ENCODE peak calls at places on chromosomes 16 and 17, in five cellular contexts. E is K562, Q is HepG2, X is GM12878, O is SK-N-SH. Y is an unnamed sample.

GRCh38 chr16:58258326-58258725 is 36.5 kb downstream of the PRSS54 start:
- DNase-seq in E (no peak), Q (no peak), X (no peak), O (no peak), Y (no peak)

GRCh38 chr16:22071352-22071923 is 20.9 kb upstream of the VWA3A start:
- DNase-seq in E (no peak), Q (no peak), X (no peak), O (no peak), Y (no peak)

GRCh38 chr16:19583665-19584300 is 28.3 kb downstream of the VPS35L start:
- DNase-seq in E (peak), Q (peak), X (no peak), O (peak), Y (peak)

GRCh38 chr16:26717826-26718225 is 348.9 kb upstream of the C16orf82 start:
- DNase-seq in E (no peak), Q (no peak), X (no peak), O (no peak), Y (no peak)

GRCh38 chr17:37813753-37814152 is 68.9 kb upstream of the HNF1B start:
- DNase-seq in E (no peak), Q (no peak), X (no peak), O (no peak), Y (no peak)

GRCh38 chr17:33968350-33969044 is 286.6 kb upstream of the CCL2 start:
- DNase-seq in E (peak), Q (no peak), X (peak), O (no peak), Y (no peak)

GRCh38 chr16:56669840-56670639 is 426 bp downstream of the MT1H start:
- DNase-seq in E (no peak), Q (no peak), X (no peak), O (no peak), Y (no peak)

GRCh38 chr16:2500937-2501750 is 12.6 kb upstream of the ATP6V0C start:
- DNase-seq in E (peak), Q (peak), X (peak), O (peak), Y (no peak)

GRCh38 chr17:17928422-17929386 is 43.5 kb downstream of the TOM1L2 start:
- DNase-seq in E (no peak), Q (no peak), X (no peak), O (no peak), Y (no peak)

GRCh38 chr17:18070861-18071340 is 16.8 kb upstream of the DRG2 start:
- DNase-seq in E (peak), Q (no peak), X (no peak), O (no peak), Y (no peak)

GRCh38 chr16:89581861-89582563 is 6.5 kb downstream of the CPNE7 start:
- DNase-seq in E (no peak), Q (peak), X (no peak), O (no peak), Y (no peak)

GRCh38 chr16:89921131-89921698 is 1.9 kb upstream of the TUBB3 start:
- DNase-seq in E (no peak), Q (peak), X (no peak), O (no peak), Y (no peak)

GRCh38 chr16:2471016-2471652 is at the start of gene NTN3:
- DNase-seq in E (peak), Q (no peak), X (no peak), O (peak), Y (no peak)

GRCh38 chr17:59093702-59094231 is 12.9 kb downstream of the TRIM37 start:
- DNase-seq in E (no peak), Q (peak), X (no peak), O (no peak), Y (no peak)

GRCh38 chr17:79597040-79597439 is 13.8 kb downstream of the RBFOX3 start:
- DNase-seq in E (no peak), Q (no peak), X (no peak), O (no peak), Y (no peak)

GRCh38 chr17:73519011-73519410 is 125.2 kb downstream of the SDK2 start:
- DNase-seq in E (no peak), Q (no peak), X (no peak), O (no peak), Y (no peak)

GRCh38 chr17:57662644-57663308 is 82.3 kb downstream of the CCDC182 start:
- DNase-seq in E (peak), Q (peak), X (no peak), O (peak), Y (peak)

GRCh38 chr17:35972535-35972934 is 8.8 kb downstream of the CCL16 start:
- DNase-seq in E (no peak), Q (peak), X (no peak), O (no peak), Y (no peak)

GRCh38 chr17:8285270-8286181 is 2.9 kb upstream of the RANGRF start:
- DNase-seq in E (no peak), Q (no peak), X (no peak), O (no peak), Y (no peak)

GRCh38 chr17:35002876-35003551 is 22.7 kb downstream of the LIG3 start:
- DNase-seq in E (no peak), Q (no peak), X (no peak), O (no peak), Y (no peak)

GRCh38 chr16:64276646-64277045 is 845.2 kb downstream of the CDH11 start:
- DNase-seq in E (no peak), Q (no peak), X (no peak), O (no peak), Y (no peak)

GRCh38 chr17:6752068-6752909 is 3.6 kb upstream of the XAF1 start:
- DNase-seq in E (no peak), Q (peak), X (no peak), O (no peak), Y (no peak)

GRCh38 chr17:76558210-76559095 is 18.6 kb downstream of the PRCD start:
- DNase-seq in E (no peak), Q (no peak), X (no peak), O (peak), Y (no peak)

GRCh38 chr16:89693931-89694783 is 7.3 kb downstream of the SPATA2L start:
- DNase-seq in E (no peak), Q (peak), X (no peak), O (peak), Y (no peak)

GRCh38 chr16:74290356-74290755 is 6.3 kb upstream of the PSMD7 start:
- DNase-seq in E (no peak), Q (no peak), X (no peak), O (no peak), Y (no peak)

GRCh38 chr17:7858487-7858832 is 657 bp downstream of the CYB5D1 start:
- DNase-seq in E (peak), Q (peak), X (no peak), O (no peak), Y (no peak)

GRCh38 chr16:8935989-8936388 is 27.7 kb downstream of the USP7 start:
- DNase-seq in E (no peak), Q (peak), X (no peak), O (peak), Y (no peak)

GRCh38 chr16:89257281-89257731 is 39.8 kb downstream of the ZNF778 start:
- DNase-seq in E (no peak), Q (no peak), X (no peak), O (peak), Y (no peak)

GRCh38 chr16:48492131-48492530 is 106.9 kb upstream of the SIAH1 start:
- DNase-seq in E (no peak), Q (no peak), X (no peak), O (no peak), Y (no peak)

GRCh38 chr16:25126820-25127232 is 15.3 kb downstream of the LCMT1 start:
- DNase-seq in E (peak), Q (peak), X (no peak), O (no peak), Y (no peak)

GRCh38 chr16:66382171-66382965 is 15.9 kb downstream of the CDH5 start:
- DNase-seq in E (no peak), Q (no peak), X (no peak), O (no peak), Y (no peak)

GRCh38 chr17:44920565-44920940 is 5.3 kb upstream of the GFAP start:
- DNase-seq in E (no peak), Q (no peak), X (no peak), O (no peak), Y (no peak)

GRCh38 chr16:13307255-13307654 is 405.9 kb downstream of the SHISA9 start:
- DNase-seq in E (no peak), Q (no peak), X (no peak), O (no peak), Y (no peak)

GRCh38 chr16:2860826-2861567 is 3.0 kb upstream of the PRSS22 start:
- DNase-seq in E (peak), Q (no peak), X (no peak), O (no peak), Y (no peak)

GRCh38 chr17:40809721-40810421 is 10.1 kb upstream of the KRT28 start:
- DNase-seq in E (no peak), Q (no peak), X (no peak), O (no peak), Y (no peak)

GRCh38 chr16:1453316-1453715 is 9.0 kb upstream of the CCDC154 start:
- DNase-seq in E (no peak), Q (no peak), X (no peak), O (no peak), Y (no peak)

GRCh38 chr17:78891406-78892061 is 11.5 kb downstream of the CEP295NL start:
- DNase-seq in E (no peak), Q (no peak), X (no peak), O (no peak), Y (no peak)

GRCh38 chr16:27529962-27530361 is 19.8 kb downstream of the GTF3C1 start:
- DNase-seq in E (no peak), Q (no peak), X (no peak), O (no peak), Y (no peak)

GRCh38 chr16:81582655-81583441 is 138.2 kb downstream of the CMIP start:
- DNase-seq in E (no peak), Q (peak), X (no peak), O (no peak), Y (no peak)

GRCh38 chr16:85610446-85611204 is 2.5 kb upstream of the GSE1 start:
- DNase-seq in E (peak), Q (peak), X (no peak), O (peak), Y (peak)

GRCh38 chr16:85610059-85610445 is 3.1 kb upstream of the GSE1 start:
- DNase-seq in E (no peak), Q (no peak), X (no peak), O (no peak), Y (no peak)

GRCh38 chr16:85612191-85612800 is 826 bp upstream of the GSE1 start:
- DNase-seq in E (peak), Q (peak), X (no peak), O (peak), Y (peak)

GRCh38 chr16:85611455-85612190 is 1.5 kb upstream of the GSE1 start:
- DNase-seq in E (peak), Q (peak), X (no peak), O (peak), Y (peak)

GRCh38 chr16:85611205-85611454 is 2.0 kb upstream of the GSE1 start:
- DNase-seq in E (peak), Q (no peak), X (no peak), O (no peak), Y (no peak)
- TF ChIP-seq ZBTB33 in E (no peak), Q (no peak), X (no peak), O (no peak), Y (no peak)

DNA sequence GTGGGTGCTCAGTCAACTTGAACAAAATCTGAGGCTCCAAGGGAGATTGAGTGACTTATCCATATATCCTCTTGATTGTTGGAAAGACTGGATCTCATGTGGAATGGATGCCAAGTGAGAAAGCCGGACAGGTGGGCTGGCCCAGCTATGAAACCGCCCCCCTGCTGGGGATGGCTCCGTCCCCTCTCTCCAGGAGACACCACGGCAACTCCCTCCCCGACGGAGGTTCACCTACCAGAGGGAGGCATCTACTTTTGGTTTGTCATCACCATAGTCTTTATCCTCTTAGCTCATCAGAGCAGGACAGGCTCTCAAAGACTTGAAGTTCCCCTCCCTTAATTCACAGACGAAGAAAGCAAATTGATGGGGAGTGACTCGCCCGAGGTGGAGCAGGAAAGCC is 1.8 kb upstream of the ALG1 start:
- DNase-seq in E (no peak), Q (no peak), X (no peak), O (no peak), Y (no peak)
- TF ChIP-seq JUND in E (no peak), Q (no peak), X (no peak), O (no peak), Y (no peak)

GRCh38 chr16:84815446-84815845 is 4.3 kb upstream of the CRISPLD2 start:
- DNase-seq in E (no peak), Q (no peak), X (no peak), O (no peak), Y (no peak)
- TF ChIP-seq ZBTB33 in E (no peak), Q (no peak), X (no peak), O (no peak), Y (no peak)

DNA sequence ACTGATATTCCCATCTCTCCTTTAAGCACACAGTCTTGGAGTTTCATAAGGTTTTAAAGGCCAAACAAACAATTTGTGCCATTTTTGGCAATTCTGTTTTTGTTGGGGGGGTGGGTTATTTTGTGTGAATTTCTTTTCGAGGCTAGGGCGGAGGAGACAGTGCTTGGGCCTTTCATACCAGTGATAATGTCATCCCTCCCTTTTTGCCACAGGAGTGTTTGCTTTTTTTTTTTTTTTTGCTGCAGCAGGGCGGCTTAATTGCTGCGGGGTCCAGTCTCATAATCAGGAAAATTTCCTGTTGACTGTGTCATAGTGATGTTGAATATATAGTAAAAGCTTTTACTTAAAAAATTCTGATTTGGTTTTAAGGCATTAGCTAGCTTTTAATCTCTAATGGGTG is 1.7 kb downstream of the PAFAH1B1 start:
- DNase-seq in E (no peak), Q (no peak), X (no peak), O (no peak), Y (no peak)
- TF ChIP-seq JUND in E (no peak), Q (no peak), X (no peak), O (no peak), Y (no peak)

DNA sequence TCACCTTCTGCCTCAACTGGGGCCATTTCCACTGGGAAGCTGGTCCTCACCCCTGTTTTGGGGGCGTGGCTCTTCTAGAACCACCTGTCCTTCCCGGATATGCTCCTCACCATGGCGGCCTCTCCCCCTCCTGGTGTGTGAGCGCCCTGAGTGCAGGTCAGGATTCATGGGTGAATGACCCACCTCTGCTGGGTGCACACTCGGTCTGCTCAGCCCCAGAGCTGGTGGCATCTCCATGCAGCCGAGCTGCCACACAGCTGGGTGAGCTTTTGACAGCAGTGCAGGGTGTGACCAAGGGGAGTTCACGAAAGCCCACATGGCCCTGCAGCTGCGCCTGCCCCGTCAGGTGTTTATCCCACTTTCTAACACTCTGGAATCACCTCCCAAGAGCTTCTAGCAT is 27.3 kb downstream of the GRIN2C start:
- DNase-seq in E (no peak), Q (no peak), X (no peak), O (no peak), Y (no peak)
- TF ChIP-seq ZBTB33 in E (no peak), Q (no peak), X (no peak), O (no peak), Y (no peak)

GRCh38 chr16:70689035-70689969 is 3.4 kb upstream of the MTSS2 start:
- DNase-seq in E (no peak), Q (peak), X (no peak), O (no peak), Y (no peak)
- TF ChIP-seq JUND in E (no peak), Q (no peak), X (no peak), O (no peak), Y (no peak)

DNA sequence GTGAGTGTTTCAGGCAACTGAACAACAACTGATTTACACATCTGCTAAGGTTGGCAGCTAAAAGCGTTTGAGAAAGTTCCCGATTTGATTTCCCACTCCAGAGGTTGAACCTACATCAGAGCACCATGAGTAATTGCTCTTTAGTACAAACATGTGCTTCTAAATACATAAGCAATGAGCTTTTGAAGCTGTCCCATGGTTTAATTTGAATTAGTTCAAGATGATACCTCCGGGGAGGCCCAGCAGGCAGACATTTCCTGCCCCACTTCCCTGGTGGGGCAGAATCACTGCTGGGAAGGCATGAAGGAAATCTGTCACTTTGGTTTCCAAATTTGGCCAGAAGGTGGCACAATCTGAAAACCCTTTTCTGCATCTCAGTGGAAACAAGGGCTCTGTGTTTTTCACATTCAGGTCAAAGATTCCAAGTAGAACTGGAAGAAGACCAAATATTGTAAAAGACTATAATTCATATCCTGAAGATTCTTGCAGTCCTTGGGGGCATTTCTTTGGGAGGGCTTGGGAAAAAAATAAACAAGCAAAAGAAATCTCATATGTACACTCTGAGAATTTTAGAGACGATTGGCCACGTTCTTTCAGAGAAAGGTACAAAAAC is 176.2 kb upstream of the FAM20A start:
- DNase-seq in E (peak), Q (peak), X (no peak), O (peak), Y (peak)
- TF ChIP-seq ZBTB33 in E (no peak), Q (peak), X (no peak), O (no peak), Y (no peak)

DNA sequence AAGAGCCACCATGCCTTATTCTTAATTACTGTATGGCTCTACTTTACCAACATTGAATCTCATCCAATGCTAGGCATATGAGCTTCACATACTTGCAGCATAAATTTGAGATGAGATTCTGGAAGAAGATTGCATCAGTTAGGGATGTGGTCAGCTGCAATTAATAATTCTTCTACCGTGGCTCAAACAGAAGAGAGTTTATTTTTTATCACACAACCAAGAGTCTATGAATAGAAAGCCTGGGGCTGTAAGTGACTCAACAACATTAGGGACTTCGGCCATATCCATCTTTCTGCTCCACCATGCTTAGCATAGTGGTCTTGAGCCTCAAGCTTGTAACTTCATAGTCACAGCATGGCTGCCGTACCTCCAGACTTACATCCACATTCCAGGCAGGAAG is 179.3 kb upstream of the IRX6 start:
- DNase-seq in E (no peak), Q (no peak), X (no peak), O (no peak), Y (no peak)
- TF ChIP-seq JUND in E (no peak), Q (no peak), X (no peak), O (no peak), Y (no peak)

GRCh38 chr16:84065536-84066132 is 23.0 kb upstream of the SLC38A8 start:
- DNase-seq in E (peak), Q (peak), X (no peak), O (peak), Y (peak)
- TF ChIP-seq ZBTB33 in E (no peak), Q (no peak), X (no peak), O (no peak), Y (no peak)